ENCODE peak calls at places on chromosomes 2 and 18, in four cellular contexts. W is endodermal cell, G is stomach, M is A549. L is an unnamed sample.

GRCh38 chr2:227376911-227377396 is 2.2 kb downstream of the TM4SF20 start:
- DNase-seq in W (no peak), M (peak; percentile 53), G (peak; percentile 30), L (no peak)

GRCh38 chr2:184735611-184736010 is 137.3 kb downstream of the ZNF804A start:
- DNase-seq in M (no peak), W (no peak), G (no peak), L (no peak)

GRCh38 chr2:64975232-64975791 is 13.9 kb upstream of the SLC1A4 start:
- DNase-seq in M (peak; percentile 86), W (peak; percentile 59), G (no peak), L (no peak)

GRCh38 chr2:127398239-127398590 is 10.4 kb upstream of the MAP3K2 start:
- DNase-seq in G (peak; percentile 85), W (peak; percentile 72), M (peak; percentile 84), L (peak; percentile 81)

GRCh38 chr2:21118302-21118920 is 5.4 kb upstream of the TDRD15 start:
- DNase-seq in W (peak; percentile 77), G (no peak), M (peak; percentile 46), L (no peak)

GRCh38 chr2:72892506-72893173 is 5.4 kb downstream of the SPR start:
- DNase-seq in G (peak; percentile 80), W (peak; percentile 87), M (peak; percentile 85), L (peak; percentile 84)

GRCh38 chr2:216685327-216685875 is 9.9 kb downstream of the IGFBP5 start:
- DNase-seq in M (no peak), W (no peak), G (no peak), L (peak; percentile 18)

GRCh38 chr18:63119647-63120046 is 199.9 kb downstream of the BCL2 start:
- DNase-seq in W (peak; percentile 74), M (peak; percentile 11), G (no peak), L (no peak)

GRCh38 chr2:182924311-182924710 is 57.9 kb upstream of the FRZB start:
- DNase-seq in M (no peak), G (no peak), W (no peak), L (no peak)

GRCh38 chr2:86464654-86465053 is 23.5 kb downstream of the KDM3A start:
- DNase-seq in G (no peak), W (no peak), M (no peak), L (no peak)
- H3K4me1 ChIP-seq in G (peaks cover 21% of the 10 kb centered on the region), W (no peaks in the 10 kb centered on the region), M (no peaks in the 10 kb centered on the region), L (peaks cover 4% of the 10 kb centered on the region)

GRCh38 chr2:74291217-74291551 is 52.0 kb downstream of the SLC4A5 start:
- DNase-seq in G (no peak), M (no peak), W (no peak), L (no peak)
- H3K4me1 ChIP-seq in G (peaks cover 30% of the 10 kb centered on the region), M (no peaks in the 10 kb centered on the region), W (no peaks in the 10 kb centered on the region), L (peaks cover 9% of the 10 kb centered on the region)

GRCh38 chr2:79857888-79858287 is 345.0 kb downstream of the CTNNA2 start:
- DNase-seq in M (no peak), G (no peak), W (no peak), L (no peak)

GRCh38 chr2:79860233-79861058 is 347.6 kb downstream of the CTNNA2 start:
- DNase-seq in G (no peak), W (no peak), M (peak; percentile 54), L (no peak)

GRCh38 chr2:79861059-79861374 is 348.2 kb downstream of the CTNNA2 start:
- DNase-seq in G (no peak), W (no peak), M (no peak), L (no peak)

GRCh38 chr2:79862756-79863155 is 349.9 kb downstream of the CTNNA2 start:
- DNase-seq in G (no peak), W (no peak), M (no peak), L (no peak)
- H3K4me1 ChIP-seq in G (no peaks in the 10 kb centered on the region), W (peaks cover 2% of the 10 kb centered on the region), M (no peaks in the 10 kb centered on the region), L (no peaks in the 10 kb centered on the region)

DNA sequence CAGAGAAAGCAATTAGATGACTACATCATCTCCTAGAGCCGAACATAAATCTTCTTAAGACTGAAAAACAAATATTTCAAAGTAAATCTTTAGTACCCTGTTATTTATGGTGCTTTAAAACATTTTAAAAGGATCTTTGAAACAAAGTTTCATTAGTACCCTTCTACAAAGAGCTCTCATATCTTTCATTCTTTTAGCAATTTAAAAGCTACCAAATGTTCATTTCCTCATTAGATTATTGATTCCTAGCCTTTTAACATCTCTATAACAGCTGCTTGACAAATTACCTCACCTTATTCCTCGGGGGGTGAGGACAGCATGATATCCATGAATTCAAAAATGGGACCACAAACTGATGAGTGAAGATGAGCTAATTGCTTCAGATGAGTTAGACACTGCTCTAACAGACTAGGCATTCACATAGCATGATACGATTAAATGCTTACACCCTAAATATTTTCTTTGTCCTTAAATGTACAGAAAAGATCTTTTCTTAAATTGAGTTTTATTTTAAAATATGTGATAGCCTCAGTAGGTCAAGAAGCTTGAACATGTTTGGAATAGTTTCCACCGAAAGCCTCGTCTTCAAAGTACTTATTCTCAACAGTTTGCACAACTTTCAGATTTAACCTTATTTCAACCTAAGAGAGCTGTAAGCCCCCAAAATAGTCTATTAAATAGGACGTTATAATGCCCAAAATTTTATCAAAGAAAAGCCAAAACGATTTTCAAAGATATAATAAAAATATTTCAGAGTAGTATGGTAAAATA is 2.1 kb downstream of the ATAD2B start:
- DNase-seq in G (no peak), W (no peak), M (no peak), L (no peak)
- H3K4me1 ChIP-seq in G (peaks cover 74% of the 10 kb centered on the region), W (no peaks in the 10 kb centered on the region), M (peaks cover 20% of the 10 kb centered on the region), L (peaks cover 18% of the 10 kb centered on the region)

GRCh38 chr2:85758361-85759256 is 4.8 kb downstream of the ATOH8 start:
- DNase-seq in M (no peak), G (peak; percentile 42), W (no peak), L (no peak)

GRCh38 chr2:85760371-85760770 is 6.6 kb downstream of the ATOH8 start:
- DNase-seq in M (no peak), G (no peak), W (no peak), L (no peak)

GRCh38 chr2:85757860-85758259 is 4.1 kb downstream of the ATOH8 start:
- DNase-seq in M (no peak), G (no peak), W (no peak), L (no peak)

GRCh38 chr2:85760872-85761271 is 7.1 kb downstream of the ATOH8 start:
- DNase-seq in G (no peak), M (no peak), W (no peak), L (no peak)

GRCh38 chr2:85759257-85759613 is 5.4 kb downstream of the ATOH8 start:
- DNase-seq in W (no peak), G (no peak), M (no peak), L (no peak)
- H3K4me1 ChIP-seq in W (peaks cover 24% of the 10 kb centered on the region), G (peaks cover 68% of the 10 kb centered on the region), M (peaks cover 48% of the 10 kb centered on the region), L (peaks cover 52% of the 10 kb centered on the region)

GRCh38 chr2:24576146-24576545 is 85.1 kb downstream of the NCOA1 start:
- DNase-seq in M (no peak), W (no peak), G (no peak), L (no peak)
- H3K4me1 ChIP-seq in M (no peaks in the 10 kb centered on the region), W (peaks cover 1% of the 10 kb centered on the region), G (peaks cover 41% of the 10 kb centered on the region), L (no peaks in the 10 kb centered on the region)

GRCh38 chr2:28358668-28359201 is 33.9 kb upstream of the FOSL2 start:
- DNase-seq in M (no peak), W (no peak), G (no peak), L (no peak)

GRCh38 chr2:28360066-28360741 is 32.5 kb upstream of the FOSL2 start:
- DNase-seq in W (no peak), M (no peak), G (no peak), L (no peak)

GRCh38 chr2:28360742-28361293 is 31.8 kb upstream of the FOSL2 start:
- DNase-seq in M (peak; percentile 51), G (no peak), W (peak; percentile 69), L (no peak)

GRCh38 chr2:28357948-28358667 is 34.5 kb upstream of the FOSL2 start:
- DNase-seq in W (no peak), M (no peak), G (no peak), L (no peak)

GRCh38 chr2:28359222-28360065 is 33.2 kb upstream of the FOSL2 start:
- DNase-seq in G (peak; percentile 84), M (no peak), W (no peak), L (no peak)
- H3K4me1 ChIP-seq in G (peaks cover 78% of the 10 kb centered on the region), M (peaks cover 29% of the 10 kb centered on the region), W (no peaks in the 10 kb centered on the region), L (peaks cover 36% of the 10 kb centered on the region)

GRCh38 chr2:218998414-218999002 is 5.3 kb upstream of the CRYBA2 start:
- DNase-seq in G (no peak), M (no peak), W (no peak), L (no peak)
- H3K4me1 ChIP-seq in G (peaks cover 70% of the 10 kb centered on the region), M (peaks cover 17% of the 10 kb centered on the region), W (peaks cover 18% of the 10 kb centered on the region), L (peaks cover 29% of the 10 kb centered on the region)

DNA sequence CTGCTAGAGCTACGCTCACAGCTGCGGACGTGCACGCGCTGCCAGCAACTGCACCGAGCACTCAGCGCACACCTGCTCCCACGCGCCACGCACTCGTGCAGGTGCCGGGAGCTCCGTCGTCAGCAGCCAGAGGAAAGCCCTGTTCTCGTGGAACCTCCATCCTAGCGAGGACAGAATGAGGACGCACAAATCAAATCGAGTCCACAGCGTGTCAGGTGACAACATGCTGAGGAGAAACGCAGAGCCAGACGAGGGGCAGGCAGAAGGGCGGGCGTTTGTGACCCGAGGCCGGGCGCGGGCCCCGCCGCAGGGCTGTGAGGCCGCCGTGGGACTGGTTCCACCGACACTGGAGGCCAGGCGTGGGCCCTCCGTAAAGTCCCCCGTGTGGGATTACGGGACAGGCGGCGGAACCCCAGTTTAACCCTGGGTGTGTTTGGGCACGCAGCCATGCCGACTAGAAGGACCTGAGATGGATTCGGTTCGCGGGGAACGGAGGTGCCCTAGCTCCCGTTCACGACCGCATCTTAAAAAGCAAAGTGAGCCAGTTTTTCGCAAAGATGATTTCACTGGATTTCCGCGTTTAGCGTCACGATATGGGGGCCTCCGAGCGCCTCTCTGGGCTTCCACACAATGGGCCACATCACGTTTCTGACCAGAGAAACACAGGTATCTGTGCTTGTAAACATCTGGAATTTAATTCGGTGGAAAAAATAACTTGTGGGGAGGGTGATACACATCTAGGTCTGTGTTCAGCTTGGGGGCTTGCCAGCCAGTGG is 26.9 kb upstream of the ALKAL2 start:
- DNase-seq in G (no peak), W (peak; percentile 47), M (no peak), L (no peak)
- H3K4me1 ChIP-seq in G (no peaks in the 10 kb centered on the region), W (no peaks in the 10 kb centered on the region), M (no peaks in the 10 kb centered on the region), L (no peaks in the 10 kb centered on the region)

GRCh38 chr2:60548844-60549243 is 4.6 kb downstream of the BCL11A start:
- DNase-seq in W (no peak), G (no peak), M (no peak), L (no peak)
- H3K4me1 ChIP-seq in W (no peaks in the 10 kb centered on the region), G (peaks cover 79% of the 10 kb centered on the region), M (peaks cover 29% of the 10 kb centered on the region), L (peaks cover 31% of the 10 kb centered on the region)

L was measured in upper lobe of right lung.